ENCODE peak calls at places on chromosomes 1 and 21, in ten cellular contexts. J is brain microvascular endothelial cell, O is Kasumi-1, A is occipital lobe, K is EH, N is foreskin fibroblast, G is M059J, C is RPMI7951, H is cardiac fibroblast, Z is bronchial epithelial cell. T is an unnamed sample.

GRCh38 chr1:181451661-181452060 is 31.7 kb upstream of the CACNA1E start:
- DNase-seq in J (no peak), O (no peak), A (no peak), K (no peak), N (no peak), G (no peak), C (no peak), H (no peak), Z (no peak), T (no peak)

GRCh38 chr1:174743654-174744561 is 255.8 kb upstream of the CACYBP start:
- DNase-seq in J (no peak), O (peak; percentile 74), A (no peak), K (peak; percentile 59), N (peak; percentile 12), G (peak; percentile 51), C (peak; percentile 50), H (peak; percentile 70), Z (peak; percentile 57), T (peak; percentile 69)

GRCh38 chr1:42620307-42620706 is 37.9 kb upstream of the PPIH start:
- DNase-seq in J (no peak), O (no peak), A (no peak), K (no peak), N (no peak), G (no peak), C (no peak), H (no peak), Z (no peak), T (no peak)

GRCh38 chr1:174797398-174797797 is 202.3 kb upstream of the CACYBP start:
- DNase-seq in J (no peak), O (no peak), A (no peak), K (no peak), N (no peak), G (no peak), C (no peak), H (no peak), Z (no peak), T (no peak)

GRCh38 chr1:70807088-70807664 is 240.4 kb downstream of the PTGER3 start:
- DNase-seq in J (no peak), O (no peak), A (no peak), K (no peak), N (no peak), G (no peak), C (no peak), H (no peak), Z (no peak), T (no peak)

GRCh38 chr1:61427516-61427915 is 297.4 kb downstream of the TM2D1 start:
- DNase-seq in J (no peak), O (no peak), A (no peak), K (no peak), N (no peak), G (no peak), C (no peak), H (no peak), Z (no peak), T (no peak)

GRCh38 chr1:31585736-31586365 is 9.5 kb downstream of the TINAGL1 start:
- DNase-seq in J (no peak), O (no peak), A (no peak), K (no peak), N (no peak), G (no peak), C (no peak), H (no peak), Z (no peak), T (no peak)

GRCh38 chr1:167820684-167821355 is 93.1 kb downstream of the ADCY10 start:
- DNase-seq in J (no peak), O (no peak), A (no peak), K (no peak), N (no peak), G (no peak), C (no peak), H (no peak), Z (peak; percentile 55), T (no peak)

GRCh38 chr1:182182311-182182710 is 120.8 kb upstream of the ZNF648 start:
- DNase-seq in J (no peak), O (no peak), A (no peak), K (no peak), N (no peak), G (no peak), C (no peak), H (no peak), Z (no peak), T (no peak)

GRCh38 chr1:166418344-166418895 is 251.6 kb upstream of the FAM78B start:
- DNase-seq in J (no peak), O (no peak), A (no peak), K (no peak), N (no peak), G (no peak), C (no peak), H (no peak), Z (no peak), T (no peak)

GRCh38 chr1:36533897-36534296 is 51.2 kb upstream of the CSF3R start:
- DNase-seq in J (no peak), O (no peak), A (no peak), K (no peak), N (no peak), G (no peak), C (no peak), H (no peak), Z (no peak), T (no peak)

GRCh38 chr1:109751531-109752260 is 10.9 kb upstream of the GSTM3 start:
- DNase-seq in J (no peak), O (no peak), A (no peak), K (no peak), N (no peak), G (no peak), C (no peak), H (no peak), Z (no peak), T (no peak)

GRCh38 chr1:200040516-200041138 is 13.1 kb downstream of the NR5A2 start:
- DNase-seq in J (no peak), O (no peak), A (no peak), K (no peak), N (peak; percentile 56), G (peak; percentile 36), C (no peak), H (no peak), Z (no peak), T (peak; percentile 57)

GRCh38 chr1:13662498-13662897 is 37.5 kb upstream of the PRDM2 start:
- DNase-seq in J (no peak), O (no peak), A (no peak), K (peak; percentile 49), N (peak; percentile 18), G (peak; percentile 70), C (peak; percentile 30), H (peak; percentile 57), Z (peak; percentile 38), T (peak; percentile 48)

GRCh38 chr1:17984510-17985085 is 123.0 kb upstream of the IGSF21 start:
- DNase-seq in J (no peak), O (peak; percentile 4), A (no peak), K (peak; percentile 11), N (no peak), G (peak; percentile 7), C (peak; percentile 28), H (peak; percentile 4), Z (no peak), T (peak; percentile 2)

GRCh38 chr1:21620461-21620860 is 48.7 kb downstream of the RAP1GAP start:
- DNase-seq in J (no peak), O (no peak), A (peak; percentile 26), K (no peak), N (no peak), G (no peak), C (no peak), H (no peak), Z (no peak), T (no peak)

GRCh38 chr1:154696460-154696859 is 88.5 kb upstream of the ADAR start:
- DNase-seq in J (no peak), O (no peak), A (no peak), K (no peak), N (no peak), G (no peak), C (no peak), H (no peak), Z (no peak), T (no peak)

GRCh38 chr1:221718391-221719277 is 23.3 kb downstream of the DUSP10 start:
- DNase-seq in J (no peak), O (peak; percentile 17), A (no peak), K (peak; percentile 99), N (peak; percentile 87), G (peak; percentile 88), C (peak; percentile 49), H (peak; percentile 75), Z (peak; percentile 46), T (peak; percentile 73)

GRCh38 chr1:117605811-117606607 is at the start of gene TENT5C:
- DNase-seq in J (peak; percentile 93), O (peak; percentile 96), A (peak; percentile 91), K (peak; percentile 98), N (peak; percentile 95), G (peak; percentile 98), C (peak; percentile 95), H (peak; percentile 95), Z (peak; percentile 86), T (peak; percentile 96)

GRCh38 chr1:8590696-8591351 is 226.6 kb downstream of the RERE start:
- DNase-seq in J (no peak), O (no peak), A (peak; percentile 42), K (no peak), N (no peak), G (no peak), C (no peak), H (no peak), Z (no peak), T (no peak)

GRCh38 chr1:10648689-10649483 is 147.6 kb downstream of the CASZ1 start:
- DNase-seq in J (no peak), O (no peak), A (no peak), K (no peak), N (no peak), G (no peak), C (peak; percentile 7), H (no peak), Z (no peak), T (no peak)

GRCh38 chr1:168261390-168261789 is 19.3 kb upstream of the TBX19 start:
- DNase-seq in J (peak; percentile 8), O (no peak), A (no peak), K (peak; percentile 91), N (peak; percentile 58), G (peak; percentile 60), C (peak; percentile 60), H (peak; percentile 58), Z (peak; percentile 80), T (peak; percentile 86)

GRCh38 chr21:42199488-42200463 is 19.2 kb upstream of the ABCG1 start:
- DNase-seq in J (peak; percentile 9), O (peak; percentile 88), A (no peak), K (peak; percentile 56), N (peak; percentile 33), G (peak; percentile 21), C (peak; percentile 8), H (peak; percentile 91), Z (peak; percentile 97), T (peak; percentile 93)

T was measured in fibroblast of pulmonary artery.